ENCODE peak calls at places on chromosomes 6 and 20, in six cellular contexts. U is HCT116, K is PC-3, D is MM.1S, V is keratinocyte, H is astrocyte. S is an unnamed sample.
A peak's percentile ranks its signal among the peaks of the same experiment; 100 is the strongest.

GRCh38 chr20:6855806-6856205 is 88.3 kb downstream of the BMP2 start:
- DNase-seq in U (no peak), K (no peak), D (no peak), V (no peak), H (no peak), S (no peak)

GRCh38 chr6:76683985-76684384 is 611.5 kb upstream of the IMPG1 start:
- DNase-seq in U (no peak), K (no peak), D (peak; percentile 21), V (no peak), H (no peak), S (no peak)

GRCh38 chr6:14612016-14612415 is 494.4 kb downstream of the CD83 start:
- DNase-seq in U (no peak), K (peak; percentile 63), D (no peak), V (no peak), H (peak; percentile 21), S (no peak)

GRCh38 chr6:36352477-36353157 is 15.9 kb upstream of the BNIP5 start:
- DNase-seq in U (no peak), K (no peak), D (no peak), V (no peak), H (no peak), S (no peak)

GRCh38 chr20:24779886-24780285 is 169.2 kb upstream of the CST7 start:
- DNase-seq in U (no peak), K (no peak), D (no peak), V (no peak), H (no peak), S (no peak)

GRCh38 chr6:45538636-45539035 is 160.9 kb upstream of the SUPT3H start:
- DNase-seq in U (no peak), K (no peak), D (no peak), V (no peak), H (no peak), S (no peak)

GRCh38 chr6:134111062-134111677 is 58.7 kb upstream of the SLC2A12 start:
- DNase-seq in U (peak; percentile 58), K (peak; percentile 77), D (peak; percentile 78), V (peak; percentile 54), H (peak; percentile 32), S (peak; percentile 74)

GRCh38 chr6:111486921-111487320 is 3.9 kb upstream of the REV3L start:
- DNase-seq in U (no peak), K (no peak), D (no peak), V (no peak), H (no peak), S (no peak)

GRCh38 chr6:2625581-2625980 is 125.1 kb downstream of the MYLK4 start:
- DNase-seq in U (no peak), K (no peak), D (no peak), V (no peak), H (peak; percentile 34), S (no peak)

GRCh38 chr6:36083446-36083845 is 46.9 kb upstream of the MAPK13 start:
- DNase-seq in U (no peak), K (no peak), D (no peak), V (no peak), H (no peak), S (no peak)

GRCh38 chr6:117549606-117550005 is 52.7 kb downstream of the GOPC start:
- DNase-seq in U (no peak), K (no peak), D (peak; percentile 37), V (no peak), H (no peak), S (no peak)

GRCh38 chr6:107764684-107765460 is 59.2 kb downstream of the SCML4 start:
- DNase-seq in U (no peak), K (no peak), D (no peak), V (no peak), H (no peak), S (no peak)

GRCh38 chr6:152170702-152171667 is 363.5 kb downstream of the ESR1 start:
- DNase-seq in U (no peak), K (no peak), D (no peak), V (no peak), H (peak; percentile 97), S (no peak)

GRCh38 chr6:112232845-112233256 is 21.5 kb downstream of the LAMA4 start:
- DNase-seq in U (no peak), K (no peak), D (no peak), V (no peak), H (peak; percentile 97), S (no peak)

GRCh38 chr20:34863421-34863965 is 9.2 kb downstream of the GGT7 start:
- DNase-seq in U (no peak), K (no peak), D (no peak), V (no peak), H (no peak), S (no peak)

GRCh38 chr20:16661738-16662137 is 68.1 kb upstream of the SNRPB2 start:
- DNase-seq in U (no peak), K (no peak), D (no peak), V (no peak), H (peak; percentile 2), S (no peak)

GRCh38 chr20:41509801-41510200 is 108.4 kb downstream of the CHD6 start:
- DNase-seq in U (no peak), K (no peak), D (no peak), V (no peak), H (peak; percentile 16), S (no peak)

GRCh38 chr6:154893927-154894326 is 101.2 kb upstream of the TIAM2 start:
- DNase-seq in U (no peak), K (peak; percentile 25), D (no peak), V (no peak), H (no peak), S (no peak)

GRCh38 chr6:53018443-53018842 is 23.4 kb upstream of the GSTA4 start:
- DNase-seq in U (no peak), K (no peak), D (no peak), V (no peak), H (no peak), S (no peak)

GRCh38 chr6:12408752-12409151 is 118.6 kb downstream of the EDN1 start:
- DNase-seq in U (no peak), K (no peak), D (no peak), V (no peak), H (no peak), S (no peak)
- H2AFZ ChIP-seq in U (no peak overlapping the region), K (no peak overlapping the region), D (no peak overlapping the region), V (no peak overlapping the region), H (no peak overlapping the region), S (no peak overlapping the region)

GRCh38 chr6:37835923-37836322 is 16.4 kb downstream of the ZFAND3 start:
- DNase-seq in U (no peak), K (no peak), D (no peak), V (no peak), H (no peak), S (no peak)
- H3K79me2 ChIP-seq in U (peaks cover 97% of the 10 kb centered on the region), K (peaks cover 97% of the 10 kb centered on the region), D (peaks cover 91% of the 10 kb centered on the region), V (peaks cover 98% of the 10 kb centered on the region), H (peaks cover 97% of the 10 kb centered on the region), S (peaks cover 100% of the 10 kb centered on the region)

GRCh38 chr20:32050851-32051556 is 1.0 kb upstream of the HCK start:
- DNase-seq in U (no peak), K (no peak), D (no peak), V (no peak), H (no peak), S (peak; percentile 30)

GRCh38 chr20:32051720-32052089 is 337 bp upstream of the HCK start:
- DNase-seq in U (no peak), K (no peak), D (no peak), V (no peak), H (no peak), S (no peak)

GRCh38 chr20:32052792-32053362 is 835 bp downstream of the HCK start:
- DNase-seq in U (no peak), K (no peak), D (no peak), V (no peak), H (no peak), S (peak; percentile 42)

GRCh38 chr20:32053648-32054047 is 1.6 kb downstream of the HCK start:
- DNase-seq in U (no peak), K (no peak), D (no peak), V (no peak), H (no peak), S (no peak)

DNA sequence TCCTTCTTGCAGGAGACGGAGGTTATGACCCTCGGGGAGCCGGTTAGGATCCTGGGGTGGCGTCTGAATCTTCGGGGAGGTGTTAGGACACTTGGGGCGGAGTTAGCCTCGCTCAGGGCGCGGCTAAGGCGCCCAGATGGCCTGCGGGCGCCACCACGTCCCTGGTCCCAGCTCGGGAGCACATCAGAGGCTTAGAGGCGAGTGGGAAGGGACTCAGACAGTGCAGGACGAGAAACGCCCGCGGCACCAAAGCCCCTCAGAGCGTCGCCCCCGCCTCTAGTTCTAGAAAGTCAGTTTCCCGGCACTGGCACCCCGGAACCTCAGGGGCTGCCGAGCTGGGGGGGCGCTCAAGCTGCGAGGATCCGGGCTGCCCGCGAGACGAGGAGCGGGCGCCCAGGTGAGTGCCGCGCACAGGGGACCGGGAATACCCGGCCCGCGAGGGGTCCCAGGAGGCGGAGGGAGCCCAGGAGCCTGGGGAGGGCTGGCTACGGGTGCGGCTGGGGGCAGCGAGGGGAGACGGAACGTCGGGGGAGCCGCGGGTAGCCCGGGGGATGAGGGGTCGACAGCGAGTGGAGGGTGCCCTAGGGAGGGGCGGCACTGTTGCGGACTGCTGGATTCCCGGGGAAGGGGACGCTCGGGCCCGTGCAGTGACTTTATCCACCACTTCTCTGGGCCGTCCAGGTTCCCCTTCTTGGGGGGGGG is at the start of gene HCK:
- DNase-seq in U (no peak), K (no peak), D (no peak), V (no peak), H (no peak), S (peak; percentile 59)
- TF ChIP-seq EZH2 in U (no peak), K (no peak), D (no peak), V (peak; percentile 54), H (peak; percentile 90), S (peak; percentile 84)

DNA sequence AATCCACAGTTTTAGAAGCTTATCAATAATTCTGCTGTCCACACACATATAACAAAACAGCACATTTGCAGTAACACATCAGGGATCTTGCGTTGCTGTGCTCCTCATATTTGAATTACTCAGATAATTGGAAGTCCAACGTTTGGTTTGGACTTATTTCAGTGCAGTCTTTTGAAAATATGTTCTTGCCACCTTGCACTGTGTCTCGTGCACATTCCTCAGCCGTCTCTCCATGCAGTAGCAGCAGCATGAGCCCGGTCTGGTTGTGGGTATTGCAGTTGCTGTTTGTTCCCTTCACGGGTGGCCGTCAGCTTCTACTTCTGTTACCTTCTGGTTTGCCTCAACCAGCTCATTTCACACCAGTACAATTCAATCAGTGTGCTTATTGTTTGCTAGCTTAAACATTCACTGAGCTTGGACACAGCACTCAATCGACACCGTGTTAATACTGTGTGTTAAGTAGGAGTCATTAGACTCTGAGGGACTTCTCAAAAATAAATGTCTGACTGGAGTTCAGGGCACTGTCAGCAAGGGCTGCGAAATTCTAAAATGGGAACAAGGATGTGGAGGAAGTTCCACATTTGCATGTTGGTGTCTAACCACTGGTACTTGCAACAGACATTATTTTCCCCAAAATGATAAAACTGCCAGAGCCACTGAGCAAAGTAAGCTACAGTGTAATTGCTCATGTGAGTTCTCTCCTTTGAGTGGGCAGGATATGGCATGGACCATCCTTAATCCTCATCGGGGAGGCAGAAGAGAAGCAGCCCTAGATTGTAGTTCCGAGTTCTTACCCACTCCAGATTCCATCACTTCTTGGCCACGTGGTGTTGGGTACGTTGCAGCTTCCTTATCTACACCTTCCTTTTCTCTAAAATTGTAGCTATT is 215.7 kb downstream of the SLC24A3 start:
- DNase-seq in U (no peak), K (no peak), D (no peak), V (no peak), H (no peak), S (no peak)
- H2AFZ ChIP-seq in U (no peak overlapping the region), K (no peak overlapping the region), D (no peak overlapping the region), V (no peak overlapping the region), H (no peak overlapping the region), S (no peak overlapping the region)

GRCh38 chr6:26071135-26071534 is 16.1 kb upstream of the HFE start:
- DNase-seq in U (no peak), K (no peak), D (no peak), V (no peak), H (no peak), S (no peak)
- H3K79me2 ChIP-seq in U (no peaks in the 10 kb centered on the region), K (no peaks in the 10 kb centered on the region), D (no peaks in the 10 kb centered on the region), V (no peaks in the 10 kb centered on the region), H (no peaks in the 10 kb centered on the region), S (no peaks in the 10 kb centered on the region)

S was measured in neural progenitor cell.